ENCODE peak calls at places on chromosomes 4 and X, in five cellular contexts. One of them, this sample, is unnamed. For H3K9me3, the result is how much of the 10 kb centered on the place peaks cover.

GRCh38 chr4:185127021-185127925 is 15.8 kb upstream of the SLC25A4 start:
- DNase-seq in effector memory CD4-positive, alpha-beta T cell: no peak
- DNase-seq in fibroblast of lung: peak
- DNase-seq in body of pancreas: peak
- DNase-seq in HCT116: no peak
- DNase-seq in this sample: no peak

GRCh38 chr4:2256156-2256731 is 5.7 kb downstream of the MXD4 start:
- DNase-seq in effector memory CD4-positive, alpha-beta T cell: no peak
- DNase-seq in fibroblast of lung: no peak
- DNase-seq in body of pancreas: peak
- DNase-seq in HCT116: no peak
- DNase-seq in this sample: no peak

GRCh38 chr4:113057891-113058290 is 8.4 kb downstream of the ANK2 start:
- DNase-seq in effector memory CD4-positive, alpha-beta T cell: no peak
- DNase-seq in fibroblast of lung: peak
- DNase-seq in body of pancreas: no peak
- DNase-seq in HCT116: peak
- DNase-seq in this sample: no peak

GRCh38 chr4:176792348-176793059 is at the start of gene VEGFC:
- DNase-seq in effector memory CD4-positive, alpha-beta T cell: no peak
- DNase-seq in fibroblast of lung: peak
- DNase-seq in body of pancreas: peak
- DNase-seq in HCT116: no peak
- DNase-seq in this sample: no peak

GRCh38 chr4:19327364-19327763 is 924.3 kb upstream of the SLIT2 start:
- DNase-seq in effector memory CD4-positive, alpha-beta T cell: no peak
- DNase-seq in fibroblast of lung: peak
- DNase-seq in body of pancreas: no peak
- DNase-seq in HCT116: no peak
- DNase-seq in this sample: no peak

GRCh38 chr4:80005863-80006262 is 67.2 kb downstream of the ANTXR2 start:
- DNase-seq in effector memory CD4-positive, alpha-beta T cell: no peak
- DNase-seq in fibroblast of lung: peak
- DNase-seq in body of pancreas: no peak
- DNase-seq in HCT116: no peak
- DNase-seq in this sample: no peak

GRCh38 chr4:100555791-100556190 is 38.0 kb upstream of the EMCN start:
- DNase-seq in effector memory CD4-positive, alpha-beta T cell: no peak
- DNase-seq in fibroblast of lung: peak
- DNase-seq in body of pancreas: no peak
- DNase-seq in HCT116: no peak
- DNase-seq in this sample: no peak

GRCh38 chr4:710116-710515 is 4.5 kb downstream of the PCGF3 start:
- DNase-seq in effector memory CD4-positive, alpha-beta T cell: no peak
- DNase-seq in fibroblast of lung: no peak
- DNase-seq in body of pancreas: no peak
- DNase-seq in HCT116: no peak
- DNase-seq in this sample: no peak

GRCh38 chr4:74161676-74162450 is 3.9 kb downstream of the MTHFD2L start:
- DNase-seq in effector memory CD4-positive, alpha-beta T cell: no peak
- DNase-seq in fibroblast of lung: peak
- DNase-seq in body of pancreas: no peak
- DNase-seq in HCT116: no peak
- DNase-seq in this sample: no peak

GRCh38 chr4:14864967-14865366 is 137.3 kb upstream of the CPEB2 start:
- DNase-seq in effector memory CD4-positive, alpha-beta T cell: no peak
- DNase-seq in fibroblast of lung: no peak
- DNase-seq in body of pancreas: no peak
- DNase-seq in HCT116: no peak
- DNase-seq in this sample: no peak

DNA sequence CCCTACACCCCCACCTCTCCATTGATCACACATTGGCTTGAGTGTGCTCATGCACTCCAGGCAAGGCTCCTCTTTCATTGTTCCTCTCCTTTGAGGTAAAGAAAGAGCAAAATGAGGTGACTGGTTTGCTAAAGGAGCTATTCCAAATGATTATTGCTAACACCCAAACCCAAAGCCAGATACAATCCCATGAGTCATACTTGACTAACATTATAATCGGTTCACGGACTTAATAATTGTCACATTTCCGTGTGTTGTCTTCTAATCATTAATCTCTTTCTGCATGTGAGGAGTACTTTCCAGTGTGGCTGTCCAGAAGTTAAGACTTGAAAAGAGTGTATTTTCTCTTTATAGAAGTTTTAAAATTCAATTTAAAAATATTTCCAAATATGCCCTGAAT is 174.3 kb upstream of the SFRP2 start:
- DNase-seq in effector memory CD4-positive, alpha-beta T cell: no peak
- DNase-seq in fibroblast of lung: no peak
- DNase-seq in body of pancreas: no peak
- DNase-seq in HCT116: no peak
- DNase-seq in this sample: no peak
- H3K9me3 ChIP-seq in effector memory CD4-positive, alpha-beta T cell: under half
- H3K9me3 ChIP-seq in fibroblast of lung: under half
- H3K9me3 ChIP-seq in body of pancreas: under half
- H3K9me3 ChIP-seq in HCT116: under half
- H3K9me3 ChIP-seq in this sample: under half

DNA sequence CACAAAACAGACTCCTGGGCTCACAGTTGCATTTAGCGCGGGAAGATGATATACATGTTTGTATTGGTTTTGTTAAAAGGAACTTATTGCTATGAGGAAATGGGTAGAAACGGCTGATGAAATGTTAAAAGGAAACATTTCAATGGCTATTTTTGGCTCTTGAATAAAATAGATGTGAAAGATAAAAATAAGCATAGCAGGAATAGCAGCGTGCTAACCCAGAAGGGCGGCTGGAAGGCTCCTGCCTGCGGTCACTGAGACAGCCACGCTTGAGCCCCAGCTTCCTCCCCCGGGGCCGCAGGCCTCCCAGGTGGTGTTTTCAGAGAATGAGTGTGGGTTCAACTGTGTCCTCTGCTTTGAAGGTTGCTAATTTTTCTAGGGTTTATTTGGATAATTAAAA is 35.0 kb upstream of the CLCN4 start:
- DNase-seq in effector memory CD4-positive, alpha-beta T cell: no peak
- DNase-seq in fibroblast of lung: no peak
- DNase-seq in body of pancreas: no peak
- DNase-seq in HCT116: no peak
- DNase-seq in this sample: no peak
- H3K9me3 ChIP-seq in effector memory CD4-positive, alpha-beta T cell: under half
- H3K9me3 ChIP-seq in fibroblast of lung: under half
- H3K9me3 ChIP-seq in body of pancreas: under half
- H3K9me3 ChIP-seq in HCT116: under half
- H3K9me3 ChIP-seq in this sample: under half

GRCh38 chr4:110621328-110621812 is 1.5 kb downstream of the PITX2 start:
- DNase-seq in effector memory CD4-positive, alpha-beta T cell: no peak
- DNase-seq in fibroblast of lung: no peak
- DNase-seq in body of pancreas: no peak
- DNase-seq in HCT116: no peak
- DNase-seq in this sample: no peak
- H3K9me3 ChIP-seq in effector memory CD4-positive, alpha-beta T cell: under half
- H3K9me3 ChIP-seq in fibroblast of lung: under half
- H3K9me3 ChIP-seq in body of pancreas: under half
- H3K9me3 ChIP-seq in HCT116: under half
- H3K9me3 ChIP-seq in this sample: under half

GRCh38 chr4:172692701-172693100 is 475.9 kb upstream of the GALNT7 start:
- DNase-seq in effector memory CD4-positive, alpha-beta T cell: no peak
- DNase-seq in fibroblast of lung: no peak
- DNase-seq in body of pancreas: no peak
- DNase-seq in HCT116: no peak
- DNase-seq in this sample: no peak
- H3K9me3 ChIP-seq in effector memory CD4-positive, alpha-beta T cell: under half
- H3K9me3 ChIP-seq in fibroblast of lung: under half
- H3K9me3 ChIP-seq in body of pancreas: under half
- H3K9me3 ChIP-seq in HCT116: under half
- H3K9me3 ChIP-seq in this sample: under half

This sample was measured in T-helper 17 cell.